ENCODE peak calls at places on chromosomes 16 and 17, in five cellular contexts. One of them, this sample, is unnamed.

GRCh38 chr17:30235386-30236296 is at the start of gene SLC6A4:
- DNase-seq in HepG2: no peak
- DNase-seq in K562: no peak
- DNase-seq in H1: peak; percentile 64
- DNase-seq in SK-N-SH: peak; percentile 78
- DNase-seq in this sample: no peak

GRCh38 chr17:80259642-80260535 is 763 bp upstream of the RNF213 start:
- DNase-seq in HepG2: peak; percentile 59
- DNase-seq in K562: peak; percentile 78
- DNase-seq in H1: peak; percentile 81
- DNase-seq in SK-N-SH: peak; percentile 99
- DNase-seq in this sample: no peak

GRCh38 chr16:17159616-17160015 is 311.1 kb downstream of the XYLT1 start:
- DNase-seq in HepG2: no peak
- DNase-seq in K562: no peak
- DNase-seq in H1: no peak
- DNase-seq in SK-N-SH: no peak
- DNase-seq in this sample: no peak

GRCh38 chr17:33469911-33470310 is 176.8 kb upstream of the ASIC2 start:
- DNase-seq in HepG2: no peak
- DNase-seq in K562: peak; percentile 31
- DNase-seq in H1: no peak
- DNase-seq in SK-N-SH: no peak
- DNase-seq in this sample: no peak

GRCh38 chr17:76410328-76410965 is 26.0 kb downstream of the SPHK1 start:
- DNase-seq in HepG2: no peak
- DNase-seq in K562: no peak
- DNase-seq in H1: no peak
- DNase-seq in SK-N-SH: no peak
- DNase-seq in this sample: no peak

GRCh38 chr17:78746949-78747269 is 35.2 kb downstream of the CYTH1 start:
- DNase-seq in HepG2: no peak
- DNase-seq in K562: no peak
- DNase-seq in H1: no peak
- DNase-seq in SK-N-SH: no peak
- DNase-seq in this sample: no peak

GRCh38 chr16:27745348-27745747 is 195.4 kb downstream of the KATNIP start:
- DNase-seq in HepG2: peak; percentile 10
- DNase-seq in K562: no peak
- DNase-seq in H1: no peak
- DNase-seq in SK-N-SH: no peak
- DNase-seq in this sample: no peak

GRCh38 chr16:22789281-22789945 is 24.5 kb upstream of the HS3ST2 start:
- DNase-seq in HepG2: no peak
- DNase-seq in K562: no peak
- DNase-seq in H1: no peak
- DNase-seq in SK-N-SH: no peak
- DNase-seq in this sample: no peak

GRCh38 chr17:79220201-79220714 is 145.6 kb downstream of the ENGASE start:
- DNase-seq in HepG2: no peak
- DNase-seq in K562: no peak
- DNase-seq in H1: no peak
- DNase-seq in SK-N-SH: peak; percentile 44
- DNase-seq in this sample: no peak

GRCh38 chr16:87581867-87582220 is 20.5 kb upstream of the JPH3 start:
- DNase-seq in HepG2: peak; percentile 39
- DNase-seq in K562: peak; percentile 75
- DNase-seq in H1: no peak
- DNase-seq in SK-N-SH: peak; percentile 58
- DNase-seq in this sample: no peak

GRCh38 chr16:85707528-85708095 is 18.9 kb upstream of the GINS2 start:
- DNase-seq in HepG2: no peak
- DNase-seq in K562: no peak
- DNase-seq in H1: no peak
- DNase-seq in SK-N-SH: no peak
- DNase-seq in this sample: no peak

GRCh38 chr17:21287703-21288449 is 3.4 kb downstream of the MAP2K3 start:
- DNase-seq in HepG2: peak; percentile 97
- DNase-seq in K562: no peak
- DNase-seq in H1: no peak
- DNase-seq in SK-N-SH: peak; percentile 43
- DNase-seq in this sample: peak; percentile 83

GRCh38 chr17:9472094-9472493 is 103.5 kb downstream of the STX8 start:
- DNase-seq in HepG2: no peak
- DNase-seq in K562: no peak
- DNase-seq in H1: no peak
- DNase-seq in SK-N-SH: no peak
- DNase-seq in this sample: no peak

GRCh38 chr17:82399030-82399429 is 19.1 kb upstream of the HEXD start:
- DNase-seq in HepG2: no peak
- DNase-seq in K562: no peak
- DNase-seq in H1: no peak
- DNase-seq in SK-N-SH: peak; percentile 97
- DNase-seq in this sample: no peak

GRCh38 chr17:4897198-4897657 is 2.1 kb upstream of the C17orf107 start:
- DNase-seq in HepG2: no peak
- DNase-seq in K562: no peak
- DNase-seq in H1: no peak
- DNase-seq in SK-N-SH: no peak
- DNase-seq in this sample: no peak

GRCh38 chr17:44005865-44006580 is 1.6 kb downstream of the NAGS start:
- DNase-seq in HepG2: no peak
- DNase-seq in K562: no peak
- DNase-seq in H1: peak; percentile 83
- DNase-seq in SK-N-SH: peak; percentile 77
- DNase-seq in this sample: no peak

GRCh38 chr17:31721291-31722025 is 137.6 kb downstream of the COPRS start:
- DNase-seq in HepG2: no peak
- DNase-seq in K562: no peak
- DNase-seq in H1: peak; percentile 28
- DNase-seq in SK-N-SH: no peak
- DNase-seq in this sample: no peak

GRCh38 chr16:27363797-27364196 is 38.2 kb upstream of the IL21R start:
- DNase-seq in HepG2: no peak
- DNase-seq in K562: no peak
- DNase-seq in H1: no peak
- DNase-seq in SK-N-SH: no peak
- DNase-seq in this sample: no peak

GRCh38 chr16:35298460-35299243 is 1839.2 kb downstream of the TP53TG3F start:
- DNase-seq in HepG2: no peak
- DNase-seq in K562: no peak
- DNase-seq in H1: no peak
- DNase-seq in SK-N-SH: no peak
- DNase-seq in this sample: no peak

GRCh38 chr17:28268610-28269313 is 50.2 kb upstream of the TMEM97 start:
- DNase-seq in HepG2: no peak
- DNase-seq in K562: no peak
- DNase-seq in H1: no peak
- DNase-seq in SK-N-SH: no peak
- DNase-seq in this sample: no peak

GRCh38 chr16:80899804-80900592 is 95.6 kb upstream of the CDYL2 start:
- DNase-seq in HepG2: peak; percentile 52
- DNase-seq in K562: peak; percentile 30
- DNase-seq in H1: peak; percentile 23
- DNase-seq in SK-N-SH: peak; percentile 68
- DNase-seq in this sample: no peak

GRCh38 chr16:86502856-86503748 is 7.2 kb upstream of the FOXF1 start:
- DNase-seq in HepG2: no peak
- DNase-seq in K562: no peak
- DNase-seq in H1: no peak
- DNase-seq in SK-N-SH: no peak
- DNase-seq in this sample: no peak

GRCh38 chr16:70605284-70605659 is 41.1 kb upstream of the IL34 start:
- DNase-seq in HepG2: no peak
- DNase-seq in K562: no peak
- DNase-seq in H1: no peak
- DNase-seq in SK-N-SH: no peak
- DNase-seq in this sample: no peak

GRCh38 chr17:50550661-50551432 is 3.9 kb downstream of the SPATA20 start:
- DNase-seq in HepG2: peak; percentile 84
- DNase-seq in K562: peak; percentile 87
- DNase-seq in H1: peak; percentile 90
- DNase-seq in SK-N-SH: peak; percentile 95
- DNase-seq in this sample: no peak

GRCh38 chr17:36722903-36723263 is 121.5 kb downstream of the MRM1 start:
- DNase-seq in HepG2: no peak
- DNase-seq in K562: no peak
- DNase-seq in H1: no peak
- DNase-seq in SK-N-SH: no peak
- DNase-seq in this sample: no peak

GRCh38 chr16:66250686-66251405 is 115.6 kb upstream of the CDH5 start:
- DNase-seq in HepG2: no peak
- DNase-seq in K562: no peak
- DNase-seq in H1: no peak
- DNase-seq in SK-N-SH: peak; percentile 63
- DNase-seq in this sample: no peak
- TF ChIP-seq GABPA in HepG2: no peak
- TF ChIP-seq GABPA in K562: no peak
- TF ChIP-seq GABPA in H1: no peak
- TF ChIP-seq GABPA in SK-N-SH: no peak
- TF ChIP-seq GABPA in this sample: no peak

DNA sequence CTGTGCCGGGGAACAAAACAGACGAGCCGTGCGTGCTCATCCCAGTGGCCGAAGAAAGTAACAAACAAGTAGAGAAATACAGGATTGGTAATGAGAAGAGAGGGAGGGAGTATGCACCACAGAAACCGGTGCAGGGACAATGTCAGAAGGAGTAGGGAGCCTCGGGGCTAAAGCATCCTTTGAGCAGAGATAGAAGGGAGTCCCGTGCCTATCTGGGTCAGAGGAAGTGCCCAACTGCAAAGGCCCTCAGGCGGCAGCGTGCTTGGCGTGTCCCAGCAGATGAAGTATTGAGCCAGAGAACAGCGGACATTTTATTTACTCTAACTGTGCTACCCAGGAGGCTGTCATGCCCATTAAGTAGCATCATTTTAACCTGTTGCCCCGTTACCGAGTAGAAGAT is 114.9 kb upstream of the CACNG5 start:
- DNase-seq in HepG2: no peak
- DNase-seq in K562: no peak
- DNase-seq in H1: no peak
- DNase-seq in SK-N-SH: no peak
- DNase-seq in this sample: no peak
- TF ChIP-seq YY1 in HepG2: no peak
- TF ChIP-seq YY1 in K562: no peak
- TF ChIP-seq YY1 in H1: no peak
- TF ChIP-seq YY1 in SK-N-SH: no peak
- TF ChIP-seq YY1 in this sample: no peak

GRCh38 chr16:4008116-4008515 is 108.1 kb downstream of the ADCY9 start:
- DNase-seq in HepG2: no peak
- DNase-seq in K562: no peak
- DNase-seq in H1: no peak
- DNase-seq in SK-N-SH: no peak
- DNase-seq in this sample: no peak
- TF ChIP-seq GABPA in HepG2: no peak
- TF ChIP-seq GABPA in K562: no peak
- TF ChIP-seq GABPA in H1: no peak
- TF ChIP-seq GABPA in SK-N-SH: no peak
- TF ChIP-seq GABPA in this sample: no peak

GRCh38 chr16:19804538-19805323 is 79.9 kb downstream of the GPRC5B start:
- DNase-seq in HepG2: no peak
- DNase-seq in K562: peak; percentile 9
- DNase-seq in H1: peak; percentile 55
- DNase-seq in SK-N-SH: no peak
- DNase-seq in this sample: no peak
- TF ChIP-seq YY1 in HepG2: no peak
- TF ChIP-seq YY1 in K562: no peak
- TF ChIP-seq YY1 in H1: no peak
- TF ChIP-seq YY1 in SK-N-SH: no peak
- TF ChIP-seq YY1 in this sample: no peak

GRCh38 chr17:48338720-48339119 is 91.3 kb downstream of the SKAP1 start:
- DNase-seq in HepG2: no peak
- DNase-seq in K562: no peak
- DNase-seq in H1: no peak
- DNase-seq in SK-N-SH: no peak
- DNase-seq in this sample: no peak

GRCh38 chr17:48335168-48335567 is 94.8 kb downstream of the SKAP1 start:
- DNase-seq in HepG2: no peak
- DNase-seq in K562: no peak
- DNase-seq in H1: no peak
- DNase-seq in SK-N-SH: no peak
- DNase-seq in this sample: no peak

GRCh38 chr17:48333034-48333491 is 97.0 kb downstream of the SKAP1 start:
- DNase-seq in HepG2: no peak
- DNase-seq in K562: no peak
- DNase-seq in H1: no peak
- DNase-seq in SK-N-SH: no peak
- DNase-seq in this sample: no peak

GRCh38 chr17:48336986-48337385 is 93.0 kb downstream of the SKAP1 start:
- DNase-seq in HepG2: no peak
- DNase-seq in K562: no peak
- DNase-seq in H1: no peak
- DNase-seq in SK-N-SH: no peak
- DNase-seq in this sample: no peak

GRCh38 chr17:48335858-48336500 is 94.0 kb downstream of the SKAP1 start:
- DNase-seq in HepG2: peak; percentile 42
- DNase-seq in K562: peak; percentile 64
- DNase-seq in H1: no peak
- DNase-seq in SK-N-SH: peak; percentile 34
- DNase-seq in this sample: peak; percentile 37
- TF ChIP-seq GABPA in HepG2: no peak
- TF ChIP-seq GABPA in K562: no peak
- TF ChIP-seq GABPA in H1: no peak
- TF ChIP-seq GABPA in SK-N-SH: no peak
- TF ChIP-seq GABPA in this sample: no peak